ENCODE peak calls at places on chromosomes 4 and X, in eight cellular contexts. F, R, O, U, B, K, C and M are unnamed samples.

GRCh38 chr4:37891221-37892159 is 606 bp downstream of the TBC1D1 start:
- DNase-seq in F (peak), R (no peak), O (no peak), U (no peak), B (peak), K (peak), C (peak), M (no peak)

GRCh38 chr4:78661923-78662521 is 110.5 kb downstream of the ANXA3 start:
- DNase-seq in F (no peak), R (peak), O (no peak), U (no peak), B (no peak), K (no peak), C (no peak), M (no peak)

GRCh38 chrX:69024931-69025330 is 140.3 kb downstream of the PJA1 start:
- DNase-seq in F (no peak), R (peak), O (no peak), U (peak), B (no peak), K (no peak), C (no peak), M (no peak)

GRCh38 chr4:87093443-87094123 is 126.8 kb downstream of the KLHL8 start:
- DNase-seq in F (peak), R (peak), O (peak), U (no peak), B (peak), K (peak), C (peak), M (no peak)

GRCh38 chr4:110850461-110851447 is 227.9 kb upstream of the PITX2 start:
- DNase-seq in F (no peak), R (no peak), O (no peak), U (no peak), B (no peak), K (peak), C (no peak), M (peak)

GRCh38 chr4:83150563-83151330 is 36.2 kb upstream of the PLAC8 start:
- DNase-seq in F (no peak), R (peak), O (peak), U (no peak), B (no peak), K (no peak), C (no peak), M (no peak)

GRCh38 chr4:4506961-4507360 is 34.9 kb downstream of the STX18 start:
- DNase-seq in F (no peak), R (no peak), O (no peak), U (no peak), B (no peak), K (no peak), C (no peak), M (no peak)

GRCh38 chrX:13419276-13419675 is 99.4 kb upstream of the ATXN3L start:
- DNase-seq in F (no peak), R (no peak), O (no peak), U (no peak), B (no peak), K (no peak), C (no peak), M (no peak)

GRCh38 chrX:8955521-8955920 is 78.4 kb downstream of the FAM9B start:
- DNase-seq in F (no peak), R (no peak), O (no peak), U (no peak), B (no peak), K (no peak), C (no peak), M (no peak)

GRCh38 chr4:170226288-170226687 is 136.5 kb upstream of the AADAT start:
- DNase-seq in F (no peak), R (no peak), O (no peak), U (no peak), B (no peak), K (no peak), C (no peak), M (no peak)

GRCh38 chr4:7397206-7398103 is 37.3 kb downstream of the PSAPL1 start:
- DNase-seq in F (no peak), R (no peak), O (no peak), U (no peak), B (no peak), K (no peak), C (no peak), M (no peak)

GRCh38 chr4:83644677-83645639 is 109.0 kb downstream of the GPAT3 start:
- DNase-seq in F (peak), R (peak), O (peak), U (no peak), B (peak), K (peak), C (peak), M (peak)

GRCh38 chr4:7970031-7970946 is 30.6 kb upstream of the AFAP1 start:
- DNase-seq in F (peak), R (peak), O (no peak), U (no peak), B (no peak), K (no peak), C (peak), M (no peak)

GRCh38 chrX:13215729-13216128 is 104.1 kb downstream of the ATXN3L start:
- DNase-seq in F (no peak), R (peak), O (no peak), U (no peak), B (no peak), K (no peak), C (no peak), M (no peak)

GRCh38 chrX:107659768-107660167 is 31.5 kb downstream of the PRPS1 start:
- DNase-seq in F (peak), R (peak), O (peak), U (no peak), B (peak), K (peak), C (no peak), M (no peak)

GRCh38 chr4:78426972-78427371 is 124.6 kb upstream of the ANXA3 start:
- DNase-seq in F (no peak), R (no peak), O (no peak), U (no peak), B (no peak), K (no peak), C (no peak), M (no peak)

GRCh38 chrX:154458116-154458953 is at the start of gene PLXNA3:
- DNase-seq in F (peak), R (peak), O (peak), U (no peak), B (peak), K (peak), C (peak), M (peak)

GRCh38 chr4:7127591-7127990 is 59.7 kb upstream of the GRPEL1 start:
- DNase-seq in F (no peak), R (no peak), O (no peak), U (no peak), B (no peak), K (no peak), C (no peak), M (no peak)

GRCh38 chr4:2259036-2259540 is 2.8 kb downstream of the MXD4 start:
- DNase-seq in F (peak), R (no peak), O (no peak), U (peak), B (no peak), K (no peak), C (no peak), M (no peak)

GRCh38 chr4:81757706-81758105 is 286.0 kb upstream of the RASGEF1B start:
- DNase-seq in F (no peak), R (no peak), O (no peak), U (no peak), B (no peak), K (peak), C (no peak), M (no peak)

GRCh38 chr4:41256131-41256739 is 493 bp upstream of the UCHL1 start:
- DNase-seq in F (no peak), R (no peak), O (peak), U (no peak), B (no peak), K (no peak), C (no peak), M (peak)

GRCh38 chr4:158913766-158914165 is 144.9 kb downstream of the FNIP2 start:
- DNase-seq in F (no peak), R (no peak), O (no peak), U (no peak), B (no peak), K (no peak), C (no peak), M (no peak)

GRCh38 chrX:140090800-140091275 is 125.5 kb upstream of the CXorf66 start:
- DNase-seq in F (no peak), R (no peak), O (peak), U (no peak), B (peak), K (no peak), C (no peak), M (peak)

GRCh38 chr4:83603130-83603529 is 67.2 kb downstream of the GPAT3 start:
- DNase-seq in F (no peak), R (no peak), O (no peak), U (no peak), B (no peak), K (no peak), C (no peak), M (no peak)

GRCh38 chr4:72858328-72858727 is 211.2 kb downstream of the COX18 start:
- DNase-seq in F (no peak), R (no peak), O (no peak), U (no peak), B (no peak), K (no peak), C (no peak), M (no peak)

GRCh38 chr4:1809754-1810502 is 16.8 kb downstream of the FGFR3 start:
- DNase-seq in F (peak), R (peak), O (peak), U (no peak), B (peak), K (peak), C (peak), M (peak)

GRCh38 chrX:107857815-107858214 is 32.1 kb downstream of the MID2 start:
- DNase-seq in F (no peak), R (no peak), O (no peak), U (no peak), B (no peak), K (no peak), C (no peak), M (no peak)